ENCODE peak calls at places on chromosomes 16 and 17, in five cellular contexts. G is IMR-90, W is mesenchymal stem cell, A is neuronal stem cell, P is H1. J is an unnamed sample.

GRCh38 chr16:23182675-23183485 is at the start of gene SCNN1G:
- DNase-seq in W (no peak), A (peak; percentile 17), G (no peak), P (no peak), J (peak; percentile 42)

GRCh38 chr17:58677204-58677880 is 14.5 kb downstream of the TEX14 start:
- DNase-seq in G (peak; percentile 78), A (no peak), P (no peak), W (peak; percentile 15), J (no peak)

GRCh38 chr16:29028457-29029167 is 43.8 kb downstream of the LAT start:
- DNase-seq in W (no peak), G (no peak), P (no peak), A (no peak), J (no peak)

GRCh38 chr17:2899911-2900310 is 103.7 kb downstream of the RAP1GAP2 start:
- DNase-seq in W (no peak), A (no peak), P (no peak), G (peak; percentile 11), J (no peak)

GRCh38 chr17:248337-249235 is 67.1 kb upstream of the DOC2B start:
- DNase-seq in P (no peak), A (no peak), G (no peak), W (no peak), J (no peak)

GRCh38 chr16:72291121-72291520 is 119.2 kb upstream of the PMFBP1 start:
- DNase-seq in A (no peak), P (no peak), G (no peak), W (no peak), J (no peak)

GRCh38 chr16:2698996-2699750 is 16.9 kb downstream of the KCTD5 start:
- DNase-seq in A (no peak), G (no peak), W (no peak), P (no peak), J (no peak)

GRCh38 chr17:3551189-3551588 is 6.4 kb downstream of the TRPV3 start:
- DNase-seq in W (no peak), G (no peak), P (no peak), A (no peak), J (peak; percentile 57)

GRCh38 chr17:76504117-76504516 is 2.9 kb upstream of the RHBDF2 start:
- DNase-seq in A (no peak), G (no peak), P (no peak), W (peak; percentile 43), J (peak; percentile 67)

GRCh38 chr16:66660422-66661209 is 35.9 kb downstream of the CMTM4 start:
- DNase-seq in A (peak; percentile 29), P (no peak), G (peak; percentile 84), W (peak; percentile 93), J (no peak)

GRCh38 chr17:44820631-44821196 is 9.4 kb downstream of the GJC1 start:
- DNase-seq in A (no peak), P (no peak), W (peak; percentile 90), G (peak; percentile 91), J (no peak)

GRCh38 chr17:51739245-51739886 is 419.1 kb downstream of the CA10 start:
- DNase-seq in W (no peak), G (no peak), A (no peak), P (no peak), J (no peak)

GRCh38 chr17:9941305-9941704 is 36.2 kb upstream of the RCVRN start:
- DNase-seq in P (no peak), G (no peak), W (no peak), A (no peak), J (no peak)

GRCh38 chr17:11852911-11853310 is 144.4 kb downstream of the ZNF18 start:
- DNase-seq in W (no peak), A (no peak), P (no peak), G (no peak), J (no peak)

GRCh38 chr16:20359997-20360396 is 7.5 kb upstream of the UMOD start:
- DNase-seq in G (no peak), P (no peak), W (no peak), A (peak; percentile 15), J (peak; percentile 39)

GRCh38 chr16:51228097-51228659 is 77.1 kb upstream of the SALL1 start:
- DNase-seq in W (no peak), P (no peak), G (no peak), A (no peak), J (no peak)

GRCh38 chr17:45341389-45342158 is 24.8 kb upstream of the MAP3K14 start:
- DNase-seq in G (peak; percentile 85), W (peak; percentile 80), P (no peak), A (peak; percentile 41), J (peak; percentile 98)

GRCh38 chr16:25256821-25257503 is 683 bp downstream of the ZKSCAN2 start:
- DNase-seq in W (peak; percentile 51), G (peak; percentile 15), P (no peak), A (no peak), J (peak; percentile 43)

GRCh38 chr17:49197346-49197998 is 12.9 kb downstream of the GNGT2 start:
- DNase-seq in P (no peak), A (no peak), W (no peak), G (no peak), J (no peak)

GRCh38 chr16:27349276-27349675 is 35.5 kb downstream of the IL4R start:
- DNase-seq in A (no peak), P (no peak), G (no peak), W (no peak), J (no peak)

GRCh38 chr17:73598131-73598680 is 46.0 kb downstream of the SDK2 start:
- DNase-seq in G (no peak), P (no peak), A (no peak), W (no peak), J (no peak)

GRCh38 chr16:2236362-2237075 is at the start of gene DNASE1L2:
- DNase-seq in G (no peak), A (peak; percentile 43), W (peak; percentile 41), P (no peak), J (peak; percentile 66)

GRCh38 chr16:89687092-89687940 is 827 bp downstream of the CDK10 start:
- DNase-seq in W (peak; percentile 68), G (peak; percentile 52), P (no peak), A (no peak), J (no peak)

GRCh38 chr17:76345377-76345945 is 8.3 kb downstream of the PRPSAP1 start:
- DNase-seq in P (no peak), A (no peak), G (peak; percentile 23), W (no peak), J (no peak)

GRCh38 chr16:29947897-29948296 is 14.0 kb upstream of the TMEM219 start:
- DNase-seq in G (no peak), A (no peak), W (no peak), P (no peak), J (no peak)

GRCh38 chr17:82754297-82755208 is 2.7 kb downstream of the TBCD start:
- DNase-seq in P (peak; percentile 61), G (no peak), W (no peak), A (peak; percentile 46), J (peak; percentile 90)

GRCh38 chr17:44906010-44906646 is 6.9 kb upstream of the EFTUD2 start:
- DNase-seq in G (peak; percentile 96), P (no peak), A (no peak), W (peak; percentile 98), J (peak; percentile 37)

DNA sequence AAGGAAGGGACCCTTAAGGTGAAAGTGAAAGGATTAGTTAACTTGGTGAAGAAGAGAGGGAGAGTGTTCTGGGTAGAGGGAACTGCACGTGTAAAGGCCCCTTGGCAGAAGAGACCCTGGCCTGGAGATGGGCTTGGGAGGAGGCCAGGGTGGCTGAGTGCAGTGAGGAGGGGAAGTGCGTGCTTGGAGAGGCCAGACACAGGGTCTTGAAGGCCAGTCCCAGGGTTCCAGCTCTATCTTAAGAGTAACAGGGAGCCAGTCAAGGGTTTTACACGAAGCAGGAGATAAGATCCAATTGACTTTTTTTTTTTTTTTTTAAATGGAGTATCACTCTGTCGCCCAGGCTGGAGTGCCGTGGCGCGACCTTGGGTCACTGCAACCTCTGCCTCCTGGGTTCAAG is 15.2 kb upstream of the DOK4 start:
- DNase-seq in G (no peak), A (no peak), W (no peak), P (no peak), J (no peak)
- H2AK5ac ChIP-seq in G (no peak overlapping the region), A (no peak overlapping the region), W (no peak overlapping the region), P (no peak overlapping the region), J (no peak overlapping the region)

GRCh38 chr17:14016858-14017257 is 52.4 kb upstream of the COX10 start:
- DNase-seq in A (no peak), W (no peak), P (no peak), G (no peak), J (no peak)

GRCh38 chr17:14015286-14015685 is 54.0 kb upstream of the COX10 start:
- DNase-seq in G (no peak), P (no peak), A (no peak), W (no peak), J (no peak)

GRCh38 chr17:14010999-14011692 is 58.2 kb upstream of the COX10 start:
- DNase-seq in G (no peak), P (no peak), W (no peak), A (no peak), J (no peak)

GRCh38 chr17:14011740-14012405 is 57.4 kb upstream of the COX10 start:
- DNase-seq in G (no peak), W (no peak), A (no peak), P (no peak), J (no peak)

DNA sequence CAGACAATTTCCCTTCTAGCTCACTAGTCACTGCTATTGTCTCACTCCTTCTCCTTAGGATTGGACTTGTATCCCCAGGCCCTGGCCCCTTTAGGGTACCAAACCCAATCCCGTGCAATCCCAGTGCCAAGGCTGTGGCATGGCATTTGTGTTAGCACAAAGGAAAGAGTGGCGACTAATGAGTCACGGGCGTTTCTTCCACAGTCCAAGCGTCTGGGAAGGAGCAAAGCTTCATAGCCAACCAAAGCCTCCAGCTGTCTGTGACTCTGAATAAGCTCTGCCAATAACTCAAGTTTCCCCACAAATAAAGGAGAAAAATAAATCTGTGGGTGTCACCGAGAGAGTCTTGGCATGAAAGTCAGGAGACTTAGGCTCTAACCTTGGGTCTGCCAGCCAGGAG is 54.7 kb upstream of the COX10 start:
- DNase-seq in G (peak; percentile 9), W (no peak), P (no peak), A (no peak), J (no peak)
- H3K9me3 ChIP-seq in G (peaks cover 4% of the 10 kb centered on the region), W (no peaks in the 10 kb centered on the region), P (no peaks in the 10 kb centered on the region), A (no peaks in the 10 kb centered on the region), J (no peaks in the 10 kb centered on the region)

GRCh38 chr17:66541461-66542182 is 239.2 kb downstream of the PRKCA start:
- DNase-seq in G (no peak), W (peak; percentile 37), A (no peak), P (no peak), J (no peak)
- H2BK15ac ChIP-seq in G (peak overlapping the region; percentile 20), W (no peak overlapping the region), A (no peak overlapping the region), P (no peak overlapping the region), J (no peak overlapping the region)

GRCh38 chr16:11080999-11081630 is 136.8 kb downstream of the CLEC16A start:
- DNase-seq in W (no peak), A (no peak), G (no peak), P (no peak), J (no peak)
- H2AK5ac ChIP-seq in W (peak overlapping the region; percentile 88), A (no peak overlapping the region), G (peak overlapping the region; percentile 100), P (no peak overlapping the region), J (no peak overlapping the region)